ENCODE peak calls at places on chromosomes 11 and 22, in nine cellular contexts. One of them, this sample, is unnamed.
A peak's percentile ranks its signal among the peaks of the same experiment; 100 is the strongest.

GRCh38 chr11:31607914-31608313 is 98.3 kb downstream of the ELP4 start:
- DNase-seq in RPMI7951: no peak
- DNase-seq in activated naive CD4-positive, alpha-beta T cell treated with anti-CD3 and anti-CD28 coated beads, Interleukin-2, amount 10 ng/mL, durations not matched to agents 7 days and 5 days: no peak
- DNase-seq in brain microvascular endothelial cell: no peak
- DNase-seq in non-pigmented ciliary epithelial cell: no peak
- DNase-seq in AML-193: no peak
- DNase-seq in SW480: no peak
- DNase-seq in NCI-H1694 treated with DMSO at 0.1 percent for 48 hours: no peak
- DNase-seq in NCI-H69: no peak
- DNase-seq in this sample: peak; percentile 22

GRCh38 chr11:1101318-1102089 is 26.8 kb downstream of the MUC2 start:
- DNase-seq in RPMI7951: no peak
- DNase-seq in activated naive CD4-positive, alpha-beta T cell treated with anti-CD3 and anti-CD28 coated beads, Interleukin-2, amount 10 ng/mL, durations not matched to agents 7 days and 5 days: no peak
- DNase-seq in brain microvascular endothelial cell: no peak
- DNase-seq in non-pigmented ciliary epithelial cell: no peak
- DNase-seq in AML-193: no peak
- DNase-seq in SW480: no peak
- DNase-seq in NCI-H1694 treated with DMSO at 0.1 percent for 48 hours: no peak
- DNase-seq in NCI-H69: no peak
- DNase-seq in this sample: no peak

GRCh38 chr11:29153078-29153477 is 863.8 kb downstream of the KCNA4 start:
- DNase-seq in RPMI7951: no peak
- DNase-seq in activated naive CD4-positive, alpha-beta T cell treated with anti-CD3 and anti-CD28 coated beads, Interleukin-2, amount 10 ng/mL, durations not matched to agents 7 days and 5 days: no peak
- DNase-seq in brain microvascular endothelial cell: no peak
- DNase-seq in non-pigmented ciliary epithelial cell: no peak
- DNase-seq in AML-193: no peak
- DNase-seq in SW480: no peak
- DNase-seq in NCI-H1694 treated with DMSO at 0.1 percent for 48 hours: no peak
- DNase-seq in NCI-H69: no peak
- DNase-seq in this sample: no peak

GRCh38 chr11:5679811-5680210 is 5.1 kb downstream of the TRIM5 start:
- DNase-seq in RPMI7951: no peak
- DNase-seq in activated naive CD4-positive, alpha-beta T cell treated with anti-CD3 and anti-CD28 coated beads, Interleukin-2, amount 10 ng/mL, durations not matched to agents 7 days and 5 days: no peak
- DNase-seq in brain microvascular endothelial cell: no peak
- DNase-seq in non-pigmented ciliary epithelial cell: no peak
- DNase-seq in AML-193: no peak
- DNase-seq in SW480: no peak
- DNase-seq in NCI-H1694 treated with DMSO at 0.1 percent for 48 hours: no peak
- DNase-seq in NCI-H69: no peak
- DNase-seq in this sample: no peak

GRCh38 chr11:28756977-28757376 is 648.8 kb downstream of the METTL15 start:
- DNase-seq in RPMI7951: peak; percentile 77
- DNase-seq in activated naive CD4-positive, alpha-beta T cell treated with anti-CD3 and anti-CD28 coated beads, Interleukin-2, amount 10 ng/mL, durations not matched to agents 7 days and 5 days: no peak
- DNase-seq in brain microvascular endothelial cell: peak; percentile 85
- DNase-seq in non-pigmented ciliary epithelial cell: peak; percentile 86
- DNase-seq in AML-193: no peak
- DNase-seq in SW480: no peak
- DNase-seq in NCI-H1694 treated with DMSO at 0.1 percent for 48 hours: no peak
- DNase-seq in NCI-H69: no peak
- DNase-seq in this sample: no peak

GRCh38 chr11:86931965-86932332 is 23.2 kb downstream of the FZD4 start:
- DNase-seq in RPMI7951: peak; percentile 96
- DNase-seq in activated naive CD4-positive, alpha-beta T cell treated with anti-CD3 and anti-CD28 coated beads, Interleukin-2, amount 10 ng/mL, durations not matched to agents 7 days and 5 days: no peak
- DNase-seq in brain microvascular endothelial cell: peak; percentile 62
- DNase-seq in non-pigmented ciliary epithelial cell: no peak
- DNase-seq in AML-193: no peak
- DNase-seq in SW480: no peak
- DNase-seq in NCI-H1694 treated with DMSO at 0.1 percent for 48 hours: no peak
- DNase-seq in NCI-H69: peak; percentile 89
- DNase-seq in this sample: peak; percentile 28

GRCh38 chr11:59901306-59901705 is 22.7 kb downstream of the OOSP3 start:
- DNase-seq in RPMI7951: peak; percentile 65
- DNase-seq in activated naive CD4-positive, alpha-beta T cell treated with anti-CD3 and anti-CD28 coated beads, Interleukin-2, amount 10 ng/mL, durations not matched to agents 7 days and 5 days: no peak
- DNase-seq in brain microvascular endothelial cell: peak; percentile 95
- DNase-seq in non-pigmented ciliary epithelial cell: no peak
- DNase-seq in AML-193: no peak
- DNase-seq in SW480: peak; percentile 54
- DNase-seq in NCI-H1694 treated with DMSO at 0.1 percent for 48 hours: no peak
- DNase-seq in NCI-H69: no peak
- DNase-seq in this sample: peak; percentile 47

GRCh38 chr22:36329217-36330078 is 58.3 kb downstream of the MYH9 start:
- DNase-seq in RPMI7951: peak; percentile 99
- DNase-seq in activated naive CD4-positive, alpha-beta T cell treated with anti-CD3 and anti-CD28 coated beads, Interleukin-2, amount 10 ng/mL, durations not matched to agents 7 days and 5 days: peak; percentile 78
- DNase-seq in brain microvascular endothelial cell: peak; percentile 92
- DNase-seq in non-pigmented ciliary epithelial cell: peak; percentile 88
- DNase-seq in AML-193: no peak
- DNase-seq in SW480: peak; percentile 99
- DNase-seq in NCI-H1694 treated with DMSO at 0.1 percent for 48 hours: peak; percentile 93
- DNase-seq in NCI-H69: peak; percentile 30
- DNase-seq in this sample: peak; percentile 67

GRCh38 chr11:94010136-94010535 is 11.0 kb upstream of the HEPHL1 start:
- DNase-seq in RPMI7951: no peak
- DNase-seq in activated naive CD4-positive, alpha-beta T cell treated with anti-CD3 and anti-CD28 coated beads, Interleukin-2, amount 10 ng/mL, durations not matched to agents 7 days and 5 days: no peak
- DNase-seq in brain microvascular endothelial cell: no peak
- DNase-seq in non-pigmented ciliary epithelial cell: no peak
- DNase-seq in AML-193: no peak
- DNase-seq in SW480: no peak
- DNase-seq in NCI-H1694 treated with DMSO at 0.1 percent for 48 hours: no peak
- DNase-seq in NCI-H69: no peak
- DNase-seq in this sample: no peak

GRCh38 chr11:126748097-126748756 is 252.3 kb downstream of the KIRREL3 start:
- DNase-seq in RPMI7951: no peak
- DNase-seq in activated naive CD4-positive, alpha-beta T cell treated with anti-CD3 and anti-CD28 coated beads, Interleukin-2, amount 10 ng/mL, durations not matched to agents 7 days and 5 days: no peak
- DNase-seq in brain microvascular endothelial cell: no peak
- DNase-seq in non-pigmented ciliary epithelial cell: no peak
- DNase-seq in AML-193: no peak
- DNase-seq in SW480: peak; percentile 14
- DNase-seq in NCI-H1694 treated with DMSO at 0.1 percent for 48 hours: no peak
- DNase-seq in NCI-H69: peak; percentile 97
- DNase-seq in this sample: peak; percentile 62

GRCh38 chr11:33475999-33476398 is 218.8 kb downstream of the HIPK3 start:
- DNase-seq in RPMI7951: peak; percentile 59
- DNase-seq in activated naive CD4-positive, alpha-beta T cell treated with anti-CD3 and anti-CD28 coated beads, Interleukin-2, amount 10 ng/mL, durations not matched to agents 7 days and 5 days: no peak
- DNase-seq in brain microvascular endothelial cell: peak; percentile 58
- DNase-seq in non-pigmented ciliary epithelial cell: no peak
- DNase-seq in AML-193: no peak
- DNase-seq in SW480: no peak
- DNase-seq in NCI-H1694 treated with DMSO at 0.1 percent for 48 hours: peak; percentile 12
- DNase-seq in NCI-H69: peak; percentile 97
- DNase-seq in this sample: no peak

GRCh38 chr11:121538054-121538453 is 85.3 kb upstream of the SORL1-AS1 start:
- DNase-seq in RPMI7951: no peak
- DNase-seq in activated naive CD4-positive, alpha-beta T cell treated with anti-CD3 and anti-CD28 coated beads, Interleukin-2, amount 10 ng/mL, durations not matched to agents 7 days and 5 days: no peak
- DNase-seq in brain microvascular endothelial cell: no peak
- DNase-seq in non-pigmented ciliary epithelial cell: no peak
- DNase-seq in AML-193: no peak
- DNase-seq in SW480: no peak
- DNase-seq in NCI-H1694 treated with DMSO at 0.1 percent for 48 hours: no peak
- DNase-seq in NCI-H69: no peak
- DNase-seq in this sample: no peak

GRCh38 chr11:34623463-34623862 is 2.6 kb downstream of the EHF start:
- DNase-seq in RPMI7951: no peak
- DNase-seq in activated naive CD4-positive, alpha-beta T cell treated with anti-CD3 and anti-CD28 coated beads, Interleukin-2, amount 10 ng/mL, durations not matched to agents 7 days and 5 days: no peak
- DNase-seq in brain microvascular endothelial cell: no peak
- DNase-seq in non-pigmented ciliary epithelial cell: no peak
- DNase-seq in AML-193: no peak
- DNase-seq in SW480: no peak
- DNase-seq in NCI-H1694 treated with DMSO at 0.1 percent for 48 hours: no peak
- DNase-seq in NCI-H69: no peak
- DNase-seq in this sample: no peak

GRCh38 chr11:114774599-114775365 is 96.5 kb downstream of the NXPE2 start:
- DNase-seq in RPMI7951: peak; percentile 26
- DNase-seq in activated naive CD4-positive, alpha-beta T cell treated with anti-CD3 and anti-CD28 coated beads, Interleukin-2, amount 10 ng/mL, durations not matched to agents 7 days and 5 days: no peak
- DNase-seq in brain microvascular endothelial cell: no peak
- DNase-seq in non-pigmented ciliary epithelial cell: peak; percentile 2
- DNase-seq in AML-193: peak; percentile 39
- DNase-seq in SW480: peak; percentile 40
- DNase-seq in NCI-H1694 treated with DMSO at 0.1 percent for 48 hours: peak; percentile 4
- DNase-seq in NCI-H69: peak; percentile 81
- DNase-seq in this sample: peak; percentile 3

GRCh38 chr22:45638834-45639746 is 32.5 kb upstream of the ATXN10 start:
- DNase-seq in RPMI7951: peak; percentile 79
- DNase-seq in activated naive CD4-positive, alpha-beta T cell treated with anti-CD3 and anti-CD28 coated beads, Interleukin-2, amount 10 ng/mL, durations not matched to agents 7 days and 5 days: no peak
- DNase-seq in brain microvascular endothelial cell: peak; percentile 12
- DNase-seq in non-pigmented ciliary epithelial cell: no peak
- DNase-seq in AML-193: peak; percentile 63
- DNase-seq in SW480: peak; percentile 82
- DNase-seq in NCI-H1694 treated with DMSO at 0.1 percent for 48 hours: no peak
- DNase-seq in NCI-H69: no peak
- DNase-seq in this sample: peak; percentile 75

GRCh38 chr11:22778642-22779041 is 51.0 kb downstream of the SVIP start:
- DNase-seq in RPMI7951: peak; percentile 3
- DNase-seq in activated naive CD4-positive, alpha-beta T cell treated with anti-CD3 and anti-CD28 coated beads, Interleukin-2, amount 10 ng/mL, durations not matched to agents 7 days and 5 days: no peak
- DNase-seq in brain microvascular endothelial cell: no peak
- DNase-seq in non-pigmented ciliary epithelial cell: no peak
- DNase-seq in AML-193: peak; percentile 15
- DNase-seq in SW480: peak; percentile 20
- DNase-seq in NCI-H1694 treated with DMSO at 0.1 percent for 48 hours: peak; percentile 32
- DNase-seq in NCI-H69: peak; percentile 65
- DNase-seq in this sample: no peak

GRCh38 chr11:129412501-129412900 is 36.9 kb downstream of the BARX2 start:
- DNase-seq in RPMI7951: no peak
- DNase-seq in activated naive CD4-positive, alpha-beta T cell treated with anti-CD3 and anti-CD28 coated beads, Interleukin-2, amount 10 ng/mL, durations not matched to agents 7 days and 5 days: no peak
- DNase-seq in brain microvascular endothelial cell: no peak
- DNase-seq in non-pigmented ciliary epithelial cell: no peak
- DNase-seq in AML-193: no peak
- DNase-seq in SW480: no peak
- DNase-seq in NCI-H1694 treated with DMSO at 0.1 percent for 48 hours: no peak
- DNase-seq in NCI-H69: no peak
- DNase-seq in this sample: no peak

GRCh38 chr22:22201185-22201924 is 43.2 kb upstream of the VPREB1 start:
- DNase-seq in RPMI7951: peak; percentile 8
- DNase-seq in activated naive CD4-positive, alpha-beta T cell treated with anti-CD3 and anti-CD28 coated beads, Interleukin-2, amount 10 ng/mL, durations not matched to agents 7 days and 5 days: peak; percentile 84
- DNase-seq in brain microvascular endothelial cell: no peak
- DNase-seq in non-pigmented ciliary epithelial cell: no peak
- DNase-seq in AML-193: no peak
- DNase-seq in SW480: peak; percentile 36
- DNase-seq in NCI-H1694 treated with DMSO at 0.1 percent for 48 hours: peak; percentile 39
- DNase-seq in NCI-H69: peak; percentile 52
- DNase-seq in this sample: peak; percentile 57

GRCh38 chr22:44572414-44573207 is 74.6 kb upstream of the RTL6 start:
- DNase-seq in RPMI7951: no peak
- DNase-seq in activated naive CD4-positive, alpha-beta T cell treated with anti-CD3 and anti-CD28 coated beads, Interleukin-2, amount 10 ng/mL, durations not matched to agents 7 days and 5 days: no peak
- DNase-seq in brain microvascular endothelial cell: no peak
- DNase-seq in non-pigmented ciliary epithelial cell: no peak
- DNase-seq in AML-193: no peak
- DNase-seq in SW480: no peak
- DNase-seq in NCI-H1694 treated with DMSO at 0.1 percent for 48 hours: no peak
- DNase-seq in NCI-H69: no peak
- DNase-seq in this sample: no peak

GRCh38 chr11:20158597-20159257 is 1.5 kb downstream of the DBX1 start:
- DNase-seq in RPMI7951: peak; percentile 59
- DNase-seq in activated naive CD4-positive, alpha-beta T cell treated with anti-CD3 and anti-CD28 coated beads, Interleukin-2, amount 10 ng/mL, durations not matched to agents 7 days and 5 days: peak; percentile 32
- DNase-seq in brain microvascular endothelial cell: peak; percentile 55
- DNase-seq in non-pigmented ciliary epithelial cell: no peak
- DNase-seq in AML-193: no peak
- DNase-seq in SW480: no peak
- DNase-seq in NCI-H1694 treated with DMSO at 0.1 percent for 48 hours: no peak
- DNase-seq in NCI-H69: peak; percentile 48
- DNase-seq in this sample: no peak

GRCh38 chr11:33585564-33585963 is 115.1 kb downstream of the C11orf91 start:
- DNase-seq in RPMI7951: no peak
- DNase-seq in activated naive CD4-positive, alpha-beta T cell treated with anti-CD3 and anti-CD28 coated beads, Interleukin-2, amount 10 ng/mL, durations not matched to agents 7 days and 5 days: no peak
- DNase-seq in brain microvascular endothelial cell: no peak
- DNase-seq in non-pigmented ciliary epithelial cell: no peak
- DNase-seq in AML-193: no peak
- DNase-seq in SW480: no peak
- DNase-seq in NCI-H1694 treated with DMSO at 0.1 percent for 48 hours: no peak
- DNase-seq in NCI-H69: no peak
- DNase-seq in this sample: no peak

GRCh38 chr22:29167032-29167911 is 38.4 kb upstream of the EMID1 start:
- DNase-seq in RPMI7951: peak; percentile 93
- DNase-seq in activated naive CD4-positive, alpha-beta T cell treated with anti-CD3 and anti-CD28 coated beads, Interleukin-2, amount 10 ng/mL, durations not matched to agents 7 days and 5 days: peak; percentile 62
- DNase-seq in brain microvascular endothelial cell: no peak
- DNase-seq in non-pigmented ciliary epithelial cell: no peak
- DNase-seq in AML-193: peak; percentile 96
- DNase-seq in SW480: peak; percentile 7
- DNase-seq in NCI-H1694 treated with DMSO at 0.1 percent for 48 hours: no peak
- DNase-seq in NCI-H69: no peak
- DNase-seq in this sample: peak; percentile 99

GRCh38 chr11:117160826-117161225 is 16.7 kb downstream of the PAFAH1B2 start:
- DNase-seq in RPMI7951: no peak
- DNase-seq in activated naive CD4-positive, alpha-beta T cell treated with anti-CD3 and anti-CD28 coated beads, Interleukin-2, amount 10 ng/mL, durations not matched to agents 7 days and 5 days: no peak
- DNase-seq in brain microvascular endothelial cell: no peak
- DNase-seq in non-pigmented ciliary epithelial cell: no peak
- DNase-seq in AML-193: no peak
- DNase-seq in SW480: no peak
- DNase-seq in NCI-H1694 treated with DMSO at 0.1 percent for 48 hours: no peak
- DNase-seq in NCI-H69: no peak
- DNase-seq in this sample: peak; percentile 20

GRCh38 chr11:119306373-119306890 is 10.5 kb downstream of the MCAM start:
- DNase-seq in RPMI7951: no peak
- DNase-seq in activated naive CD4-positive, alpha-beta T cell treated with anti-CD3 and anti-CD28 coated beads, Interleukin-2, amount 10 ng/mL, durations not matched to agents 7 days and 5 days: peak; percentile 46
- DNase-seq in brain microvascular endothelial cell: peak; percentile 30
- DNase-seq in non-pigmented ciliary epithelial cell: no peak
- DNase-seq in AML-193: peak; percentile 30
- DNase-seq in SW480: no peak
- DNase-seq in NCI-H1694 treated with DMSO at 0.1 percent for 48 hours: no peak
- DNase-seq in NCI-H69: no peak
- DNase-seq in this sample: peak; percentile 61

GRCh38 chr11:69801513-69802335 is 17.5 kb downstream of the FGF3 start:
- DNase-seq in RPMI7951: no peak
- DNase-seq in activated naive CD4-positive, alpha-beta T cell treated with anti-CD3 and anti-CD28 coated beads, Interleukin-2, amount 10 ng/mL, durations not matched to agents 7 days and 5 days: peak; percentile 49
- DNase-seq in brain microvascular endothelial cell: no peak
- DNase-seq in non-pigmented ciliary epithelial cell: no peak
- DNase-seq in AML-193: peak; percentile 11
- DNase-seq in SW480: peak; percentile 83
- DNase-seq in NCI-H1694 treated with DMSO at 0.1 percent for 48 hours: no peak
- DNase-seq in NCI-H69: peak; percentile 65
- DNase-seq in this sample: no peak

GRCh38 chr11:126578426-126578825 is 222.9 kb downstream of the ST3GAL4 start:
- DNase-seq in RPMI7951: no peak
- DNase-seq in activated naive CD4-positive, alpha-beta T cell treated with anti-CD3 and anti-CD28 coated beads, Interleukin-2, amount 10 ng/mL, durations not matched to agents 7 days and 5 days: no peak
- DNase-seq in brain microvascular endothelial cell: no peak
- DNase-seq in non-pigmented ciliary epithelial cell: no peak
- DNase-seq in AML-193: no peak
- DNase-seq in SW480: no peak
- DNase-seq in NCI-H1694 treated with DMSO at 0.1 percent for 48 hours: no peak
- DNase-seq in NCI-H69: no peak
- DNase-seq in this sample: no peak

GRCh38 chr22:47623056-47623739 is 860.7 kb downstream of the TBC1D22A start:
- DNase-seq in RPMI7951: no peak
- DNase-seq in activated naive CD4-positive, alpha-beta T cell treated with anti-CD3 and anti-CD28 coated beads, Interleukin-2, amount 10 ng/mL, durations not matched to agents 7 days and 5 days: no peak
- DNase-seq in brain microvascular endothelial cell: no peak
- DNase-seq in non-pigmented ciliary epithelial cell: no peak
- DNase-seq in AML-193: no peak
- DNase-seq in SW480: no peak
- DNase-seq in NCI-H1694 treated with DMSO at 0.1 percent for 48 hours: no peak
- DNase-seq in NCI-H69: no peak
- DNase-seq in this sample: no peak

GRCh38 chr11:1748467-1749019 is 1.9 kb downstream of the IFITM10 start:
- DNase-seq in RPMI7951: no peak
- DNase-seq in activated naive CD4-positive, alpha-beta T cell treated with anti-CD3 and anti-CD28 coated beads, Interleukin-2, amount 10 ng/mL, durations not matched to agents 7 days and 5 days: no peak
- DNase-seq in brain microvascular endothelial cell: no peak
- DNase-seq in non-pigmented ciliary epithelial cell: no peak
- DNase-seq in AML-193: no peak
- DNase-seq in SW480: no peak
- DNase-seq in NCI-H1694 treated with DMSO at 0.1 percent for 48 hours: no peak
- DNase-seq in NCI-H69: peak; percentile 56
- DNase-seq in this sample: no peak

GRCh38 chr11:92346220-92346619 is 121.6 kb downstream of the FAT3 start:
- DNase-seq in RPMI7951: no peak
- DNase-seq in activated naive CD4-positive, alpha-beta T cell treated with anti-CD3 and anti-CD28 coated beads, Interleukin-2, amount 10 ng/mL, durations not matched to agents 7 days and 5 days: no peak
- DNase-seq in brain microvascular endothelial cell: no peak
- DNase-seq in non-pigmented ciliary epithelial cell: no peak
- DNase-seq in AML-193: no peak
- DNase-seq in SW480: no peak
- DNase-seq in NCI-H1694 treated with DMSO at 0.1 percent for 48 hours: no peak
- DNase-seq in NCI-H69: no peak
- DNase-seq in this sample: no peak

GRCh38 chr11:46389450-46390330 is 1.9 kb downstream of the CHRM4 start:
- DNase-seq in RPMI7951: peak; percentile 46
- DNase-seq in activated naive CD4-positive, alpha-beta T cell treated with anti-CD3 and anti-CD28 coated beads, Interleukin-2, amount 10 ng/mL, durations not matched to agents 7 days and 5 days: peak; percentile 70
- DNase-seq in brain microvascular endothelial cell: peak; percentile 46
- DNase-seq in non-pigmented ciliary epithelial cell: no peak
- DNase-seq in AML-193: peak; percentile 65
- DNase-seq in SW480: peak; percentile 76
- DNase-seq in NCI-H1694 treated with DMSO at 0.1 percent for 48 hours: peak; percentile 62
- DNase-seq in NCI-H69: peak; percentile 91
- DNase-seq in this sample: peak; percentile 64